ENCODE peak calls at places on chromosomes 2 and 18, in ten cellular contexts. N, M, Q, P, E, G, S, H, X and W are unnamed samples. For H3K4me1, the result is how much of the 10 kb centered on the place peaks cover.

GRCh38 chr18:67919316-67919715 is 402.8 kb upstream of the DSEL start:
- DNase-seq in G (no peak), H (no peak), X (no peak), Q (no peak), S (no peak), M (no peak), E (no peak), P (no peak), N (peak), W (no peak)

GRCh38 chr2:48529189-48529588 is 765 bp upstream of the STON1 start:
- DNase-seq in N (no peak), X (peak), G (peak), Q (no peak), M (no peak), E (no peak), S (no peak), H (no peak), P (no peak), W (no peak)

GRCh38 chr18:59612461-59612860 is 84.8 kb downstream of the CCBE1 start:
- DNase-seq in P (no peak), N (no peak), S (no peak), X (no peak), Q (no peak), M (no peak), E (no peak), H (no peak), G (no peak), W (no peak)

GRCh38 chr2:24771099-24771498 is 22.1 kb downstream of the PTRHD1 start:
- DNase-seq in G (no peak), P (no peak), M (no peak), S (no peak), N (no peak), X (no peak), E (no peak), Q (no peak), H (no peak), W (no peak)

GRCh38 chr2:96685592-96686459 is 43.3 kb downstream of the FER1L5 start:
- DNase-seq in H (no peak), Q (peak), S (no peak), G (peak), E (no peak), N (no peak), P (no peak), X (peak), M (no peak), W (no peak)

GRCh38 chr2:239158641-239159475 is 242.0 kb downstream of the HDAC4 start:
- DNase-seq in S (no peak), E (no peak), N (no peak), P (peak), M (peak), X (peak), Q (peak), G (no peak), H (peak), W (peak)

GRCh38 chr2:27940090-27940671 is 49.7 kb downstream of the BABAM2 start:
- DNase-seq in P (no peak), N (no peak), H (no peak), M (no peak), S (no peak), G (no peak), E (no peak), X (no peak), Q (no peak), W (no peak)

GRCh38 chr2:218744615-218745014 is 34.0 kb downstream of the TTLL4 start:
- DNase-seq in E (no peak), H (no peak), P (no peak), G (no peak), M (no peak), N (no peak), X (no peak), Q (no peak), S (no peak), W (no peak)

GRCh38 chr2:44286119-44286883 is 11.0 kb downstream of the SLC3A1 start:
- DNase-seq in S (no peak), N (no peak), H (no peak), M (no peak), P (no peak), Q (no peak), E (no peak), X (no peak), G (no peak), W (no peak)

GRCh38 chr18:53625997-53626599 is 598.4 kb downstream of the MBD2 start:
- DNase-seq in G (no peak), H (peak), N (no peak), S (no peak), X (no peak), M (no peak), E (no peak), P (peak), Q (no peak), W (no peak)

DNA sequence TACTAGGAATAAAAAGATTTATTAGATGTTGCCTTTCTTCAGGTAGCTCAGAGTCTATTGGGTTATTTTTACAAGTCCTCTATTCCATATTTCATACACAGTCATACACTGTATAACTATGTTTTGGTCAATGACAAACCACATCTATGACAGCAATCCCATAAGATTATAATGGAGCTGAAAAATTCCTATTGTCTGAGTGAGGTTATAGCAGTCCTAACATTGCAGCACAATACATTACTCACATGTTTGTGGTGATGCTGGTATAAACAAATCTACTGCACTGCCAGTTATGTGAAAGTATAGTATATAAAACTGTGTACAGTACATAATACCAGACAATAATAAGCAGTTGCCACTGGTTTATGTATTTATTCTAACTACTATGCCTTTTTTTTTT is 595.1 kb downstream of the MBD2 start:
- DNase-seq in S (no peak), N (peak), M (no peak), G (no peak), E (no peak), X (no peak), H (no peak), P (no peak), Q (no peak), W (no peak)
- H3K4me1 ChIP-seq in S (under half), N (under half), M (under half), G (under half), E (under half), X (under half), H (under half), P (under half), Q (under half), W (under half)

DNA sequence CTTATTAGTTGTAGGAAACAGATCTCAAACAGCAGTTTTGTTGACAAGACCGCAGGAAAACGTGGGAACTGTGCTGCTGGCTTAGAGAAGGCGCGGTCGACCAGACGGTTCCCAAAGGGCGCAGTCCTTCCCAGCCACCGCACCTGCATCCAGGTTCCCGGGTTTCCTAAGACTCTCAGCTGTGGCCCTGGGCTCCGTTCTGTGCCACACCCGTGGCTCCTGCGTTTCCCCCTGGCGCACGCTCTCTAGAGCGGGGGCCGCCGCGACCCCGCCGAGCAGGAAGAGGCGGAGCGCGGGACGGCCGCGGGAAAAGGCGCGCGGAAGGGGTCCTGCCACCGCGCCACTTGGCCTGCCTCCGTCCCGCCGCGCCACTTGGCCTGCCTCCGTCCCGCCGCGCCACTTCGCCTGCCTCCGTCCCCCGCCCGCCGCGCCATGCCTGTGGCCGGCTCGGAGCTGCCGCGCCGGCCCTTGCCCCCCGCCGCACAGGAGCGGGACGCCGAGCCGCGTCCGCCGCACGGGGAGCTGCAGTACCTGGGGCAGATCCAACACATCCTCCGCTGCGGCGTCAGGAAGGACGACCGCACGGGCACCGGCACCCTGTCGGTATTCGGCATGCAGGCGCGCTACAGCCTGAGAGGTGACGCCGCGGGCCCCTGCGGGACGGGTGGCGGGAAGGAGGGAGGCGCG is at the start of gene TYMS:
- DNase-seq in X (peak), Q (peak), M (no peak), N (peak), H (no peak), E (no peak), S (no peak), G (peak), P (peak), W (peak)
- TF ChIP-seq CTCF in X (no peak), Q (no peak), M (no peak), N (no peak), H (no peak), E (no peak), S (no peak), G (no peak), P (no peak), W (peak)

GRCh38 chr2:16314001-16314400 is 351.6 kb downstream of the CYRIA start:
- DNase-seq in P (no peak), G (no peak), Q (no peak), S (no peak), X (no peak), H (no peak), N (no peak), M (no peak), E (no peak), W (no peak)
- H3K27ac ChIP-seq in P (no peak), G (no peak), Q (no peak), S (no peak), X (no peak), H (no peak), N (no peak), M (no peak), E (no peak), W (no peak)

GRCh38 chr2:8633186-8633734 is 48.6 kb upstream of the ID2 start:
- DNase-seq in S (no peak), E (no peak), G (no peak), X (no peak), P (peak), M (no peak), H (no peak), N (no peak), Q (no peak), W (no peak)
- H3K4me1 ChIP-seq in S (under half), E (under half), G (under half), X (under half), P (under half), M (under half), H (under half), N (under half), Q (under half), W (under half)

GRCh38 chr2:58131191-58132011 is 84.8 kb downstream of the VRK2 start:
- DNase-seq in Q (no peak), H (no peak), P (no peak), G (peak), X (peak), N (no peak), M (no peak), S (no peak), E (peak), W (no peak)
- TF ChIP-seq CTCF in Q (no peak), H (no peak), P (no peak), G (peak), X (no peak), N (peak), M (no peak), S (no peak), E (no peak), W (peak)

DNA sequence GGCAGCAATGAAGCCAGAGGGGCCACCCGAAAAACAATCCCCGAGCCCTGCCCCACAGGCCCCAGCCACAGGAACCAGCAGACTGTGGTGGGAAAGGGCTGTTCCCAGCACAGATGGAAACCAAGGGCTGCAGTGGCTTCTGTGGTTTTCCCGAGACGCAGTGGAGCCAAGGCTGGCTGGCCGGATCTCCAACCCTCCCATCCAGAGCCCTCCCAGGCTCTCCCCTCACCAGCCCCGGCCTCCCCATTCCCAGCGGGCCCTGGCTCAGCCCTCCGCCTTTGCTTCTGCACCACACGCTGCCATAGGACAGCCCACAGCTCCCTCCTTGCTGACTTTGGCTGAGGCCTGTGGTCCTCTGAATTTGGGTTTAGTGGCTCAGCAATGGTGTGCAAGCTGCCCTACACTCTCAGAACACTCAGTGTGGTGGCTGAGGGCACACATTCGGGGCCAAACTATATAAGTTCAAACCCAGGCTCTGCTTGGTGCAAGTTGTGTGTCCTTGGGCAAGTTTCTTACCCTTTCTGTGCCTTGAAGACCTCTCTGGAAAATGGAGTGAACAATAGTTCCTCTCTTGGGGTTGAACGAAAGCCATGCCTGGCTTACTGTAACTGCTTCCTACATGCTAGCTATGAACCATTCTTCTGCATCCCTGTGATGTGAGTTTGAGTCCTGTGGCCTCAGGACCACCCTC is 200.1 kb downstream of the SMAD7 start:
- DNase-seq in X (peak), G (no peak), E (no peak), N (no peak), Q (no peak), S (no peak), H (no peak), M (no peak), P (peak), W (no peak)
- H3K27ac ChIP-seq in X (no peak), G (no peak), E (peak), N (no peak), Q (no peak), S (no peak), H (peak), M (peak), P (no peak), W (no peak)

DNA sequence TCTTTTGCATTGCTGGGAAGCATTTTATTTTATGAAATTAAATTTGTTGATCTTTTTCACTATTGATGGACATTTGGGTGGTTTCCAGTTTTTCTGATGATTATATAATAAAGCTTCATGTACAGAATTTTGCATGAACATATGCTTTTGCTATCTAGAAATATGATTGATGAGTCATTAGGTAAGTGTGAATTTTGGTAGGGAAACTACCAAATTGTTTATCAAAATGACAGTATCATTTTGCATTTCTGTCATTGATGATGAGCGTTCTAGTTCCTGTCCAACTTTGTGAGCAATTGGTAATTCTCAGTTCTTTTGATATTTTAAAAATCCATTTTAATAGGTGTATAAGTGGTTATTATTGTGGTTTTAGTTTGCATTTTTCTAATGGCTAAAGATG is 67.7 kb downstream of the TAF4B start:
- DNase-seq in H (no peak), G (no peak), E (no peak), M (no peak), N (no peak), X (no peak), P (no peak), S (no peak), Q (no peak), W (no peak)
- H3K4me1 ChIP-seq in H (under half), G (under half), E (under half), M (under half), N (under half), X (under half), P (under half), S (under half), Q (under half), W (under half)

GRCh38 chr2:10449481-10449831 is 1.3 kb upstream of the ODC1 start:
- DNase-seq in Q (no peak), S (no peak), M (no peak), E (no peak), H (no peak), G (no peak), P (no peak), N (no peak), X (no peak), W (no peak)

GRCh38 chr2:10449838-10450691 is 1.9 kb upstream of the ODC1 start:
- DNase-seq in H (no peak), Q (peak), M (no peak), N (peak), P (no peak), E (peak), X (peak), G (no peak), S (no peak), W (peak)

GRCh38 chr2:10448208-10448645 is at the start of gene ODC1:
- DNase-seq in M (peak), X (peak), G (peak), N (peak), E (peak), P (peak), Q (peak), S (peak), H (peak), W (peak)

GRCh38 chr2:10447300-10448207 is 573 bp downstream of the ODC1 start:
- DNase-seq in H (no peak), Q (peak), X (no peak), G (peak), P (peak), N (peak), S (peak), E (no peak), M (no peak), W (peak)

DNA sequence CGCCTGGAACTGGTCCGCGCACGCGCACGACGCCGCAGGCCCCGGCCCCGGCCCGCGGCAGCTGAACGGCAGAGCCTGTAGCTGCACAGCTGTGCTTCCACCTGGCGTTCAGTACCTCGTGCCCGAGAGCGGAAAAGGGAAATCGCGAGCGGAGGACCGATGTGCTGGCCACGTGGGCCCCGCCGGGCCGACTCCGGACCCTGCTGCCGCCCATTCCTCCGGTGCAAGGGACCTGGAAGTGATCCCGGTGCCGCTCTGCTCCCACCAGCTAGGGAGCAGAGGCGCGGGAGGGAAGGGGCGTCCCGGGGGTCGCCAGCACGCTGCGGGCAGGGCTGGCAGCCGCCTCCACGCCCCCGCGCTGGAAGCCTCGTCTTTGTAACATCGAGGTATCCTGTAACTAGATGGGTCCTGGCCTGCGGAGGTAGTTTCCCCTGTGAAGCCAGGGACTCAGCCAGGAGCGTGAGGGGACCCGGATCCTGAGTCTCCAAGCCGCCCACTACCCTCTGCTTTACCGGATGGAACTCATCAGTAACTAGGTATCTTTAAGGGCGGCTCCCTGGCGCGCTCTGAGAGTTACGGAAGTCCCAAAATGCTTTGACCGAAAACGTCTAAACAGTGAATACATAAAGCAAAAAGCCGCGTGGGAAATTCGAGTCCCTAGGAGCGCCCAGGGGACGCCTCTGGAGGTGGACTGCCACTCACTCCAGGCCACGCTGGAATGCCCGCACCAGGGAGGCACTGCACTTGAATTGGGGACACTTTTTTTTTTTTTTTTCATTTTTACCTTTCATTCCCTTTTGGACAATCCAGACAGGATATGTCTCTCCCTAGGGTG is 736 bp upstream of the ODC1 start:
- DNase-seq in E (peak), M (no peak), G (peak), Q (peak), X (no peak), H (no peak), P (peak), N (peak), S (peak), W (no peak)
- TF ChIP-seq CTCF in E (no peak), M (no peak), G (peak), Q (no peak), X (no peak), H (no peak), P (peak), N (peak), S (no peak), W (no peak)

GRCh38 chr2:10362096-10362897 is 59.6 kb downstream of the HPCAL1 start:
- DNase-seq in P (no peak), E (no peak), S (no peak), N (no peak), G (no peak), Q (no peak), M (no peak), X (no peak), H (no peak), W (no peak)
- H3K27ac ChIP-seq in P (no peak), E (peak), S (no peak), N (no peak), G (no peak), Q (no peak), M (no peak), X (no peak), H (no peak), W (no peak)